ENCODE peak calls at places on chromosomes 4 and X, in nine cellular contexts. One of them, this sample, is unnamed.

GRCh38 chr4:116603096-116603495 is 482.3 kb downstream of the TRAM1L1 start:
- DNase-seq in AG10803: no peak
- DNase-seq in uterus: no peak
- DNase-seq in Caco-2: no peak
- DNase-seq in heart left ventricle: no peak
- DNase-seq in dorsolateral prefrontal cortex: no peak
- DNase-seq in left ventricle myocardium inferior: no peak
- DNase-seq in right lobe of liver: no peak
- DNase-seq in A549: no peak
- DNase-seq in this sample: no peak

GRCh38 chrX:56726609-56727008 is 2.4 kb upstream of the NBDY start:
- DNase-seq in heart left ventricle: no peak
- DNase-seq in dorsolateral prefrontal cortex: no peak
- DNase-seq in AG10803: peak; percentile 44
- DNase-seq in Caco-2: peak; percentile 29
- DNase-seq in A549: peak; percentile 67
- DNase-seq in right lobe of liver: no peak
- DNase-seq in left ventricle myocardium inferior: no peak
- DNase-seq in uterus: no peak
- DNase-seq in this sample: peak; percentile 41

GRCh38 chr4:48665555-48666186 is 114.4 kb downstream of the FRYL start:
- DNase-seq in left ventricle myocardium inferior: no peak
- DNase-seq in dorsolateral prefrontal cortex: no peak
- DNase-seq in A549: no peak
- DNase-seq in uterus: no peak
- DNase-seq in Caco-2: no peak
- DNase-seq in heart left ventricle: no peak
- DNase-seq in AG10803: no peak
- DNase-seq in right lobe of liver: no peak
- DNase-seq in this sample: no peak

GRCh38 chr4:8043596-8043995 is 103.9 kb upstream of the AFAP1 start:
- DNase-seq in left ventricle myocardium inferior: no peak
- DNase-seq in AG10803: no peak
- DNase-seq in A549: no peak
- DNase-seq in uterus: no peak
- DNase-seq in right lobe of liver: no peak
- DNase-seq in Caco-2: no peak
- DNase-seq in dorsolateral prefrontal cortex: no peak
- DNase-seq in heart left ventricle: no peak
- DNase-seq in this sample: no peak

GRCh38 chr4:101693842-101694398 is 96.6 kb upstream of the BANK1 start:
- DNase-seq in right lobe of liver: no peak
- DNase-seq in left ventricle myocardium inferior: no peak
- DNase-seq in dorsolateral prefrontal cortex: no peak
- DNase-seq in AG10803: no peak
- DNase-seq in heart left ventricle: no peak
- DNase-seq in Caco-2: no peak
- DNase-seq in uterus: no peak
- DNase-seq in A549: peak; percentile 14
- DNase-seq in this sample: no peak

GRCh38 chrX:19332983-19333382 is 10.7 kb upstream of the PDHA1 start:
- DNase-seq in AG10803: peak; percentile 27
- DNase-seq in right lobe of liver: no peak
- DNase-seq in heart left ventricle: peak; percentile 65
- DNase-seq in A549: no peak
- DNase-seq in dorsolateral prefrontal cortex: peak; percentile 54
- DNase-seq in uterus: no peak
- DNase-seq in Caco-2: no peak
- DNase-seq in left ventricle myocardium inferior: peak; percentile 52
- DNase-seq in this sample: no peak

GRCh38 chrX:126929071-126929470 is 109.5 kb downstream of the PRR32 start:
- DNase-seq in A549: no peak
- DNase-seq in heart left ventricle: no peak
- DNase-seq in Caco-2: no peak
- DNase-seq in right lobe of liver: no peak
- DNase-seq in uterus: no peak
- DNase-seq in AG10803: no peak
- DNase-seq in dorsolateral prefrontal cortex: no peak
- DNase-seq in left ventricle myocardium inferior: no peak
- DNase-seq in this sample: no peak

GRCh38 chrX:865422-865821 is 234.8 kb downstream of the SHOX start:
- DNase-seq in left ventricle myocardium inferior: no peak
- DNase-seq in heart left ventricle: no peak
- DNase-seq in A549: no peak
- DNase-seq in dorsolateral prefrontal cortex: no peak
- DNase-seq in Caco-2: no peak
- DNase-seq in right lobe of liver: no peak
- DNase-seq in uterus: no peak
- DNase-seq in AG10803: no peak
- DNase-seq in this sample: no peak

GRCh38 chrX:19795289-19795688 is 92.1 kb downstream of the SH3KBP1 start:
- DNase-seq in uterus: no peak
- DNase-seq in right lobe of liver: no peak
- DNase-seq in heart left ventricle: no peak
- DNase-seq in AG10803: no peak
- DNase-seq in Caco-2: no peak
- DNase-seq in A549: no peak
- DNase-seq in dorsolateral prefrontal cortex: no peak
- DNase-seq in left ventricle myocardium inferior: no peak
- DNase-seq in this sample: no peak

GRCh38 chr4:156775803-156776202 is 195.8 kb downstream of the PDGFC start:
- DNase-seq in A549: no peak
- DNase-seq in dorsolateral prefrontal cortex: no peak
- DNase-seq in uterus: no peak
- DNase-seq in heart left ventricle: no peak
- DNase-seq in right lobe of liver: no peak
- DNase-seq in left ventricle myocardium inferior: no peak
- DNase-seq in AG10803: no peak
- DNase-seq in Caco-2: no peak
- DNase-seq in this sample: no peak

GRCh38 chrX:40700640-40701342 is 34.6 kb downstream of the MED14 start:
- DNase-seq in AG10803: no peak
- DNase-seq in dorsolateral prefrontal cortex: no peak
- DNase-seq in uterus: no peak
- DNase-seq in A549: no peak
- DNase-seq in right lobe of liver: no peak
- DNase-seq in left ventricle myocardium inferior: no peak
- DNase-seq in heart left ventricle: no peak
- DNase-seq in Caco-2: no peak
- DNase-seq in this sample: no peak

GRCh38 chr4:128386761-128387599 is 99.4 kb upstream of the PGRMC2 start:
- DNase-seq in Caco-2: no peak
- DNase-seq in dorsolateral prefrontal cortex: peak; percentile 93
- DNase-seq in uterus: peak; percentile 95
- DNase-seq in heart left ventricle: peak; percentile 94
- DNase-seq in A549: peak; percentile 90
- DNase-seq in AG10803: peak; percentile 99
- DNase-seq in left ventricle myocardium inferior: peak; percentile 88
- DNase-seq in right lobe of liver: peak; percentile 67
- DNase-seq in this sample: peak; percentile 98

GRCh38 chr4:33302298-33302697 is 2582.1 kb downstream of the PCDH7 start:
- DNase-seq in heart left ventricle: no peak
- DNase-seq in A549: peak; percentile 2
- DNase-seq in dorsolateral prefrontal cortex: no peak
- DNase-seq in left ventricle myocardium inferior: no peak
- DNase-seq in Caco-2: no peak
- DNase-seq in uterus: no peak
- DNase-seq in right lobe of liver: no peak
- DNase-seq in AG10803: no peak
- DNase-seq in this sample: peak; percentile 43

DNA sequence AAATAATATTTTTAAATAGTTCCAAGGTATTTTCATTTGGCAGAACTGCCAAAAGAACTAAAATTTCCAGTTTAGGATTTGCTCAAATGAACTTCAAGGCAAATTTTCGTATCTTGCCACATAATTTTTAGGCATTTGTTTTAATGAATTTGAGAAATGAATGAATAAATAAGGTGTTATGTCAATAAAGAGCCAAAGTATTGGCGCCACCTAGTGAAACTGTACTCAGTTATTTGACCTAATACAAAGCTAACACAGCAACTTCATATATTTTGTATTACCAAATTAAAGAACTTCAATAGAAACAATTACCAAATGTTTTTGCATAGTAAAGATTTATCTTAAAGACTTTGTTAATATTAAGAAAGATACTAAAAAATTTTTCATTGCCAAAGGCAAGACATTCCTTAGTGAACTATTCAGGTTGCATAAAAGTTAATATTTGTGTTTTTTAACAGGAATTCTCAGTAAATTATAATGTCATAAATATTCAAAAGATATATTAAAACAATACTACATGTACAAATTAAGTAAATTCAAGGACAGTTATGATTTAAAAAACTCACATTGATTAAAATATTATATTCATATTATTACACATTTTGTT is 50.3 kb downstream of the STPG2 start:
- DNase-seq in AG10803: peak; percentile 6
- DNase-seq in left ventricle myocardium inferior: no peak
- DNase-seq in heart left ventricle: no peak
- DNase-seq in A549: peak; percentile 19
- DNase-seq in dorsolateral prefrontal cortex: no peak
- DNase-seq in Caco-2: peak; percentile 12
- DNase-seq in uterus: no peak
- DNase-seq in right lobe of liver: no peak
- DNase-seq in this sample: peak; percentile 11
- TF ChIP-seq CTCF in AG10803: peak; percentile 59
- TF ChIP-seq CTCF in left ventricle myocardium inferior: peak; percentile 41
- TF ChIP-seq CTCF in heart left ventricle: no peak
- TF ChIP-seq CTCF in A549: peak; percentile 42
- TF ChIP-seq CTCF in dorsolateral prefrontal cortex: peak; percentile 29
- TF ChIP-seq CTCF in Caco-2: peak; percentile 37
- TF ChIP-seq CTCF in uterus: no peak
- TF ChIP-seq CTCF in right lobe of liver: peak; percentile 24
- TF ChIP-seq CTCF in this sample: peak; percentile 47

GRCh38 chr4:160426233-160426632 is 1323.4 kb downstream of the RAPGEF2 start:
- DNase-seq in AG10803: no peak
- DNase-seq in heart left ventricle: no peak
- DNase-seq in uterus: no peak
- DNase-seq in A549: no peak
- DNase-seq in dorsolateral prefrontal cortex: no peak
- DNase-seq in Caco-2: no peak
- DNase-seq in right lobe of liver: no peak
- DNase-seq in left ventricle myocardium inferior: no peak
- DNase-seq in this sample: no peak

GRCh38 chr4:160423879-160424451 is 1321.1 kb downstream of the RAPGEF2 start:
- DNase-seq in AG10803: no peak
- DNase-seq in heart left ventricle: no peak
- DNase-seq in right lobe of liver: no peak
- DNase-seq in uterus: no peak
- DNase-seq in Caco-2: no peak
- DNase-seq in left ventricle myocardium inferior: no peak
- DNase-seq in A549: peak; percentile 9
- DNase-seq in dorsolateral prefrontal cortex: no peak
- DNase-seq in this sample: no peak
- H3K4me3 ChIP-seq in AG10803: no peak overlapping the region
- H3K4me3 ChIP-seq in heart left ventricle: no peak overlapping the region
- H3K4me3 ChIP-seq in right lobe of liver: no peak overlapping the region
- H3K4me3 ChIP-seq in uterus: no peak overlapping the region
- H3K4me3 ChIP-seq in Caco-2: no peak overlapping the region
- H3K4me3 ChIP-seq in left ventricle myocardium inferior: no peak overlapping the region
- H3K4me3 ChIP-seq in A549: no peak overlapping the region
- H3K4me3 ChIP-seq in dorsolateral prefrontal cortex: no peak overlapping the region
- H3K4me3 ChIP-seq in this sample: no peak overlapping the region

DNA sequence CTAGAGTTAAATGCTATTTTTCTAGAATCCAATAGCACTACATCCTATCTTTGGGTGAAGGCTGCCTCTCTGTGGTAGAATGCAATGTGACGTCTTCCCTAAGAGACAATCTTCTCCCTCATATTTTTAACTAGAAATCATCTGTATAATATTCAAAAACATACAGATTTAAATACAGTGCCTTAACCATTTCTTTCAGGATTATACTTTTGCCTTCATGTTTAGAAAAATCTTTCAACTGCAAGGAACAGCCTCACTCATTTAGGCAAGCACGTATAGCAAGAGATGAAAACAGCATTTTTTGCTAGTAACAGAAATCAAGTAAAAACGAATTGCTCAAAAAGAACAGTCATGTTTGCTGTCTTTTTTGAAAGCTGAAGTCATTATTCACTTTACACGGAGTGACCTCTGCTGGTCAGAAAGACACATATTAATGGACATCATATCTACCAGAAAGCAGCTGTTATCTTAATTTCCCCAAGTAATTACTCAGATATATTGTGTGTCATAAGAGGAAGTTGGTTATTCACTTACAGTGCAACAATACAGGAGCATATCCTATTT is 422.3 kb downstream of the STPG2 start:
- DNase-seq in AG10803: no peak
- DNase-seq in left ventricle myocardium inferior: no peak
- DNase-seq in Caco-2: peak; percentile 1
- DNase-seq in uterus: no peak
- DNase-seq in A549: peak; percentile 40
- DNase-seq in right lobe of liver: no peak
- DNase-seq in heart left ventricle: no peak
- DNase-seq in dorsolateral prefrontal cortex: no peak
- DNase-seq in this sample: no peak
- TF ChIP-seq CTCF in AG10803: no peak
- TF ChIP-seq CTCF in left ventricle myocardium inferior: peak; percentile 52
- TF ChIP-seq CTCF in Caco-2: peak; percentile 22
- TF ChIP-seq CTCF in uterus: no peak
- TF ChIP-seq CTCF in A549: peak; percentile 19
- TF ChIP-seq CTCF in right lobe of liver: peak; percentile 44
- TF ChIP-seq CTCF in heart left ventricle: no peak
- TF ChIP-seq CTCF in dorsolateral prefrontal cortex: peak; percentile 36
- TF ChIP-seq CTCF in this sample: peak; percentile 10

GRCh38 chr4:39731908-39732307 is 34.0 kb downstream of the UBE2K start:
- DNase-seq in Caco-2: no peak
- DNase-seq in right lobe of liver: no peak
- DNase-seq in A549: no peak
- DNase-seq in heart left ventricle: no peak
- DNase-seq in AG10803: no peak
- DNase-seq in left ventricle myocardium inferior: no peak
- DNase-seq in uterus: no peak
- DNase-seq in dorsolateral prefrontal cortex: no peak
- DNase-seq in this sample: no peak

GRCh38 chr4:39729557-39729956 is 31.6 kb downstream of the UBE2K start:
- DNase-seq in right lobe of liver: no peak
- DNase-seq in A549: no peak
- DNase-seq in Caco-2: no peak
- DNase-seq in left ventricle myocardium inferior: no peak
- DNase-seq in dorsolateral prefrontal cortex: no peak
- DNase-seq in AG10803: peak; percentile 53
- DNase-seq in uterus: no peak
- DNase-seq in heart left ventricle: no peak
- DNase-seq in this sample: peak; percentile 32

GRCh38 chr4:39732728-39733127 is 34.8 kb downstream of the UBE2K start:
- DNase-seq in dorsolateral prefrontal cortex: no peak
- DNase-seq in right lobe of liver: no peak
- DNase-seq in A549: peak; percentile 12
- DNase-seq in AG10803: peak; percentile 79
- DNase-seq in uterus: no peak
- DNase-seq in heart left ventricle: no peak
- DNase-seq in left ventricle myocardium inferior: no peak
- DNase-seq in Caco-2: no peak
- DNase-seq in this sample: peak; percentile 65

DNA sequence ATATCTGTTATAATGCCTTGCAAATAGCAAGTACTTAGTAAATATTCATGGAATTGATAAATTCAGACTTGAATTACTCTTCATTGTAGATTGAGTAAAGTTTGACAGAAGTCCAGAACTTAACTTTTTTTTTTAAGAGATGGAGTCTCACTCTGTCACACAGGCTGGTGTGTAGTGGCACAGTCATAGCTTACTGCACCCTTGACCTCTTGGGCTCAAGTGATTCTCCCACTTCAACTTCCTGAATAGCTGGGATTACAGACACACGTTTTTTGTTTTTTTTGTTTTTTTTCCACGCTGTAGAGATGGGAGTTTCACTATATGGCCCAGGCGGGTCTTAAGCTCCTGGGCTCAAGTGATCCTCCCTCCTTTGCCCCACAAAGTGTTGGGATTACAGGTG is 32.1 kb downstream of the UBE2K start:
- DNase-seq in Caco-2: no peak
- DNase-seq in left ventricle myocardium inferior: no peak
- DNase-seq in AG10803: peak; percentile 11
- DNase-seq in right lobe of liver: no peak
- DNase-seq in heart left ventricle: no peak
- DNase-seq in uterus: no peak
- DNase-seq in dorsolateral prefrontal cortex: no peak
- DNase-seq in A549: peak; percentile 4
- DNase-seq in this sample: no peak
- H3K4me3 ChIP-seq in Caco-2: no peak overlapping the region
- H3K4me3 ChIP-seq in left ventricle myocardium inferior: no peak overlapping the region
- H3K4me3 ChIP-seq in AG10803: no peak overlapping the region
- H3K4me3 ChIP-seq in right lobe of liver: no peak overlapping the region
- H3K4me3 ChIP-seq in heart left ventricle: no peak overlapping the region
- H3K4me3 ChIP-seq in uterus: no peak overlapping the region
- H3K4me3 ChIP-seq in dorsolateral prefrontal cortex: no peak overlapping the region
- H3K4me3 ChIP-seq in A549: no peak overlapping the region
- H3K4me3 ChIP-seq in this sample: no peak overlapping the region

This sample was measured in astrocyte of the cerebellum.